ENCODE peak calls at places on chromosomes 11 and 22, in nine cellular contexts. W is ovary, Q is thyroid gland, Y is neural progenitor cell, L is pancreas, Z is mesenchymal stem cell, G is heart right ventricle, J is SJSA1, E is IMR-90. O is an unnamed sample.

GRCh38 chr22:32475428-32476010 is 908 bp downstream of the FBXO7 start:
- DNase-seq in W (peak; percentile 38), Q (peak; percentile 66), Y (peak; percentile 60), L (no peak), Z (no peak), G (peak; percentile 41), J (no peak), E (no peak), O (no peak)

GRCh38 chr22:37571992-37572373 is 7.9 kb downstream of the LGALS2 start:
- DNase-seq in W (no peak), Q (no peak), Y (no peak), L (no peak), Z (no peak), G (no peak), J (no peak), E (no peak), O (no peak)

GRCh38 chr11:119782673-119783072 is 53.7 kb upstream of the NECTIN1 start:
- DNase-seq in W (no peak), Q (no peak), Y (peak; percentile 37), L (peak; percentile 6), Z (no peak), G (peak; percentile 41), J (no peak), E (peak; percentile 8), O (no peak)

GRCh38 chr11:58628446-58628845 is 6.0 kb downstream of the CNTF start:
- DNase-seq in W (no peak), Q (peak; percentile 91), Y (peak; percentile 28), L (no peak), Z (no peak), G (peak; percentile 37), J (no peak), E (peak; percentile 42), O (no peak)

GRCh38 chr11:99920956-99921355 is 766.1 kb upstream of the ARHGAP42 start:
- DNase-seq in W (no peak), Q (no peak), Y (no peak), L (no peak), Z (no peak), G (no peak), J (no peak), E (no peak), O (no peak)

GRCh38 chr11:102177126-102177525 is 66.9 kb downstream of the YAP1 start:
- DNase-seq in W (no peak), Q (no peak), Y (no peak), L (no peak), Z (peak; percentile 42), G (no peak), J (no peak), E (peak; percentile 47), O (no peak)

GRCh38 chr11:3223932-3224729 is 5.5 kb upstream of the MRGPRG start:
- DNase-seq in W (no peak), Q (no peak), Y (peak; percentile 34), L (peak; percentile 22), Z (no peak), G (no peak), J (no peak), E (no peak), O (no peak)

GRCh38 chr22:44030702-44031082 is 6.6 kb downstream of the PARVB start:
- DNase-seq in W (no peak), Q (no peak), Y (no peak), L (no peak), Z (no peak), G (no peak), J (no peak), E (no peak), O (no peak)

GRCh38 chr22:37182101-37182948 is 5.7 kb downstream of the C1QTNF6 start:
- DNase-seq in W (no peak), Q (no peak), Y (no peak), L (peak; percentile 35), Z (no peak), G (no peak), J (no peak), E (no peak), O (no peak)

DNA sequence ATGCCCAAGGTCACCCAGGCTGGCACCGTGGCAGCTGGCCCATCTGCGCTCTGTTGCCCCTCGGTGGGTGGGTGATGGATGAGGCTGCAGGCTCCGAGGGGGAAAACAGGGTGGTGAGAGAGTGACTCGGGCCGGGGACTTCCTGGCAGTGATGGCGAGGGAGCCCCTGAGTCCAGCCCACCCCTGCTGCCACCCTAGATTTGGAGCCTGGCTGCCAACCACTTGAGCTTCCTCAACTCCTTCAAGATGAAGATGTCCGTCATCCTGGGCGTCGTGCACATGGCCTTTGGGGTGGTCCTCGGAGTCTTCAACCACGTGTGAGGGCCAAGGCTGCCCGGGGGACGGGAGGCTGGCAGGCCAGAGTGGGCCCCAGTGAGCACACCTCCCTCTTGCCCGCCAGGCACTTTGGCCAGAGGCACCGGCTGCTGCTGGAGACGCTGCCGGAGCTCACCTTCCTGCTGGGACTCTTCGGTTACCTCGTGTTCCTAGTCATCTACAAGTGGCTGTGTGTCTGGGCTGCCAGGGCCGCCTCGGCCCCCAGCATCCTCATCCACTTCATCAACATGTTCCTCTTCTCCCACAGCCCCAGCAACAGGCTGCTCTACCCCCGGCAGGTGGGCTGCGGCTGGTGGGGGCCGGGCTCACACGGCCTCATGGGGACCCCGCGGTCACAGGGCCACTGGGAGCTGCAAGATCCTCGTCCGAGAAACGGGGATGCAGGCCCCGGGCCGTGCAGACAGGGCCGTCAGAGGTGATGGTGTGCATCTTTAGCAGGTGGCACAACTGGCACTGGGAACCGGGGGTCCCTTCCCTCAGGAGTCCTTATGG is 10.1 kb downstream of the TCIRG1 start:
- DNase-seq in W (peak; percentile 18), Q (no peak), Y (no peak), L (peak; percentile 76), Z (no peak), G (no peak), J (no peak), E (no peak), O (no peak)
- H3K4me3 ChIP-seq in W (no peak overlapping the region), Q (no peak overlapping the region), Y (no peak overlapping the region), L (no peak overlapping the region), Z (no peak overlapping the region), G (no peak overlapping the region), J (no peak overlapping the region), E (no peak overlapping the region), O (no peak overlapping the region)

GRCh38 chr22:48061726-48062125 is 1299.3 kb downstream of the TBC1D22A start:
- DNase-seq in W (no peak), Q (no peak), Y (no peak), L (no peak), Z (no peak), G (no peak), J (no peak), E (no peak), O (no peak)
- H3K27me3 ChIP-seq in W (no peaks in the 10 kb centered on the region), Q (no peaks in the 10 kb centered on the region), Y (no peaks in the 10 kb centered on the region), L (no peaks in the 10 kb centered on the region), Z (no peaks in the 10 kb centered on the region), G (peaks cover 12% of the 10 kb centered on the region), J (peaks cover 5% of the 10 kb centered on the region), E (no peaks in the 10 kb centered on the region), O (no peaks in the 10 kb centered on the region)

GRCh38 chr11:65381721-65382035 is 768 bp downstream of the SLC25A45 start:
- DNase-seq in W (no peak), Q (no peak), Y (no peak), L (no peak), Z (peak; percentile 90), G (peak; percentile 62), J (peak; percentile 97), E (no peak), O (no peak)
- H3K27ac ChIP-seq in W (peak overlapping the region; percentile 96), Q (peak overlapping the region; percentile 82), Y (no peak overlapping the region), L (peak overlapping the region; percentile 98), Z (peak overlapping the region; percentile 98), G (peak overlapping the region; percentile 98), J (peak overlapping the region; percentile 92), E (peak overlapping the region; percentile 89), O (peak overlapping the region; percentile 99)

DNA sequence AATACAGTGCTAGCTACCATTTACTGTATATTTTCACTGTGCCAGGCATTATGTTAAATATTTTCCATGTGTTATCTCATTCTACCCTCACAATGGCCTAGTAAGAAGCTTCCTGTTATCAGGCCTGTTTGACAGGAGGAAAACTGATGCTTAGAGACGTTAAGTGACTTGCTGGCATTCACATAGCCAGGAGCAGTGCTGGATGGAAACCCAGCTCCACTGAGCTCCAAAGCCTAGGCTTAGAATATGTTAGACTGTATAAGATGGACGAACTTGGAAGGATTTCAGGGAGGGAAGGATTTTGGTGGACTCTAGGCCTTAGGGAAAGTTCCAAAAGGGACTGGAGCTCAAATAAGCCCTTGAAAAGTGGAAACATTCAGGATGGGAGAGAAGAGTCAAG is 2.1 kb downstream of the CD44 start:
- DNase-seq in W (no peak), Q (no peak), Y (no peak), L (no peak), Z (peak; percentile 46), G (no peak), J (no peak), E (no peak), O (no peak)
- H3K4me3 ChIP-seq in W (peak overlapping the region; percentile 88), Q (no peak overlapping the region), Y (no peak overlapping the region), L (peak overlapping the region; percentile 64), Z (peak overlapping the region; percentile 89), G (no peak overlapping the region), J (peak overlapping the region; percentile 83), E (peak overlapping the region; percentile 74), O (peak overlapping the region; percentile 98)

DNA sequence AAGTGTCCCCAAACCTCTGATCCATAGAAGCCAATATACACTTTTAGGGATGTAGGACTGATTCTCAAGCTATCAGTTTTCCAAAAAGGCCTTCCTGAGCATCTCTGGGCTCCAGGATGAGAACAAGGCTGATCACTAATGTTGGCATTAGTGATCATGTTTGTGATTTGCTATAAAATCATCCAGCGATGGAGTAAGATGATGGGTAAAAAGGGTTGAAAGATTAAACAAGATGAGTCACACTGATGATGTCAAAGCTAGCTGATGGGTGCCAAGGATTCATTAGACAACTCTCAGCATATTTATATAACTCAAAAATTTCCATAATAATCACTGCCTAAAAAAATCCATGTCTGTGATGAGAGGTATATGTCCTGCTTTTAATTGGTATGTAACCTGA is 42.8 kb downstream of the ZNF280B start:
- DNase-seq in W (no peak), Q (no peak), Y (no peak), L (no peak), Z (no peak), G (no peak), J (no peak), E (peak; percentile 10), O (no peak)
- H3K27me3 ChIP-seq in W (no peaks in the 10 kb centered on the region), Q (no peaks in the 10 kb centered on the region), Y (peaks cover 84% of the 10 kb centered on the region), L (no peaks in the 10 kb centered on the region), Z (peaks cover 43% of the 10 kb centered on the region), G (peaks cover 44% of the 10 kb centered on the region), J (no peaks in the 10 kb centered on the region), E (peaks cover 1% of the 10 kb centered on the region), O (peaks cover 8% of the 10 kb centered on the region)

DNA sequence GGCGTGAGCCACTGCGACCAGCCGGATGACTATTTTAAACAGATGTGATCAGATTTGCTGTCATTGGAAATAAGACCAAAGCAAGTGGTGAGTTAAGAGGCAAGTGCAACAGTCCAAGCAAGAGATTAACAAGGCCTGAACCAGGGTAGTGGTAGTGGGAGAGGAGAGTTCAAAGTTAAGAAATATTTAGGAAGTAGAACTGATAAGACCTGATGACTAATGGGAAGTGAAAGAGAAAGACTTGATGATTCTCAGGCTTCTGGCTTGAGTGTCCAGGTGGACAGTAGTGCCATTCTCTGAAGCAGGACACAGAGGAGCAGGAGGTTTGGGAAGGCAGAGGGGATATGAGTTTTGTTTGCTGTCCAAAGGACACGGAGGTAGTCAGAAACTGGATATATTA is 7.2 kb downstream of the NDUFC2 start:
- DNase-seq in W (no peak), Q (no peak), Y (no peak), L (no peak), Z (no peak), G (no peak), J (no peak), E (no peak), O (no peak)
- H3K27ac ChIP-seq in W (no peak overlapping the region), Q (no peak overlapping the region), Y (no peak overlapping the region), L (no peak overlapping the region), Z (no peak overlapping the region), G (no peak overlapping the region), J (no peak overlapping the region), E (no peak overlapping the region), O (no peak overlapping the region)

GRCh38 chr11:34620820-34621792 is at the start of gene EHF:
- DNase-seq in W (no peak), Q (no peak), Y (no peak), L (no peak), Z (no peak), G (no peak), J (no peak), E (no peak), O (no peak)
- H3K4me3 ChIP-seq in W (peak within 1 kb of the TSS; percentile 14), Q (no peak within 1 kb of the TSS), Y (no peak within 1 kb of the TSS), L (peak within 1 kb of the TSS; percentile 6), Z (no peak within 1 kb of the TSS), G (no peak within 1 kb of the TSS), J (no peak within 1 kb of the TSS), E (no peak within 1 kb of the TSS), O (no peak within 1 kb of the TSS)

O was measured in AG04450.